ENCODE peak calls at places on chromosomes 4 and X, in ten cellular contexts. One of them, this sample, is unnamed.
A peak's percentile ranks its signal among the peaks of the same experiment; 100 is the strongest.

GRCh38 chr4:146158036-146158745 is 17.3 kb upstream of the LSM6 start:
- DNase-seq in GM12891: no peak
- DNase-seq in NCI-H2029: no peak
- DNase-seq in activated CD4-positive, alpha-beta memory T cell treated with anti-CD3 and anti-CD28 coated beads, Interleukin-2, amount 10 ng/mL, durations not matched to agents 7 days and 5 days: no peak
- DNase-seq in EH: no peak
- DNase-seq in AML-193: no peak
- DNase-seq in T-cell: no peak
- DNase-seq in HS-27A: no peak
- DNase-seq in stimulated activated CD4-positive, alpha-beta T cell treated with anti-CD3 and anti-CD28 coated beads, Interleukin-15, amount 100 ng/mL, for 1 hour: no peak
- DNase-seq in CD4-positive, alpha-beta memory T cell: no peak
- DNase-seq in this sample: no peak

GRCh38 chr4:159069922-159070321 is 33.0 kb upstream of the RAPGEF2 start:
- DNase-seq in HS-27A: peak; percentile 43
- DNase-seq in GM12891: no peak
- DNase-seq in EH: peak; percentile 89
- DNase-seq in stimulated activated CD4-positive, alpha-beta T cell treated with anti-CD3 and anti-CD28 coated beads, Interleukin-15, amount 100 ng/mL, for 1 hour: no peak
- DNase-seq in AML-193: no peak
- DNase-seq in NCI-H2029: no peak
- DNase-seq in activated CD4-positive, alpha-beta memory T cell treated with anti-CD3 and anti-CD28 coated beads, Interleukin-2, amount 10 ng/mL, durations not matched to agents 7 days and 5 days: no peak
- DNase-seq in T-cell: no peak
- DNase-seq in CD4-positive, alpha-beta memory T cell: no peak
- DNase-seq in this sample: no peak

GRCh38 chr4:68654946-68655721 is 15.3 kb downstream of the UGT2B15 start:
- DNase-seq in GM12891: no peak
- DNase-seq in NCI-H2029: no peak
- DNase-seq in T-cell: no peak
- DNase-seq in HS-27A: no peak
- DNase-seq in activated CD4-positive, alpha-beta memory T cell treated with anti-CD3 and anti-CD28 coated beads, Interleukin-2, amount 10 ng/mL, durations not matched to agents 7 days and 5 days: no peak
- DNase-seq in CD4-positive, alpha-beta memory T cell: no peak
- DNase-seq in AML-193: no peak
- DNase-seq in EH: no peak
- DNase-seq in stimulated activated CD4-positive, alpha-beta T cell treated with anti-CD3 and anti-CD28 coated beads, Interleukin-15, amount 100 ng/mL, for 1 hour: no peak
- DNase-seq in this sample: no peak

GRCh38 chrX:353566-354535 is 32.9 kb downstream of the PPP2R3B start:
- DNase-seq in CD4-positive, alpha-beta memory T cell: no peak
- DNase-seq in stimulated activated CD4-positive, alpha-beta T cell treated with anti-CD3 and anti-CD28 coated beads, Interleukin-15, amount 100 ng/mL, for 1 hour: no peak
- DNase-seq in T-cell: no peak
- DNase-seq in GM12891: no peak
- DNase-seq in NCI-H2029: no peak
- DNase-seq in AML-193: no peak
- DNase-seq in HS-27A: no peak
- DNase-seq in EH: no peak
- DNase-seq in activated CD4-positive, alpha-beta memory T cell treated with anti-CD3 and anti-CD28 coated beads, Interleukin-2, amount 10 ng/mL, durations not matched to agents 7 days and 5 days: no peak
- DNase-seq in this sample: peak; percentile 9

GRCh38 chr4:144845411-144845810 is 199.5 kb downstream of the HHIP start:
- DNase-seq in EH: no peak
- DNase-seq in HS-27A: no peak
- DNase-seq in AML-193: no peak
- DNase-seq in T-cell: no peak
- DNase-seq in NCI-H2029: no peak
- DNase-seq in stimulated activated CD4-positive, alpha-beta T cell treated with anti-CD3 and anti-CD28 coated beads, Interleukin-15, amount 100 ng/mL, for 1 hour: no peak
- DNase-seq in CD4-positive, alpha-beta memory T cell: no peak
- DNase-seq in activated CD4-positive, alpha-beta memory T cell treated with anti-CD3 and anti-CD28 coated beads, Interleukin-2, amount 10 ng/mL, durations not matched to agents 7 days and 5 days: no peak
- DNase-seq in GM12891: no peak
- DNase-seq in this sample: no peak

GRCh38 chr4:130203571-130203970 is 1107.6 kb downstream of the C4orf33 start:
- DNase-seq in stimulated activated CD4-positive, alpha-beta T cell treated with anti-CD3 and anti-CD28 coated beads, Interleukin-15, amount 100 ng/mL, for 1 hour: no peak
- DNase-seq in AML-193: no peak
- DNase-seq in GM12891: no peak
- DNase-seq in EH: no peak
- DNase-seq in activated CD4-positive, alpha-beta memory T cell treated with anti-CD3 and anti-CD28 coated beads, Interleukin-2, amount 10 ng/mL, durations not matched to agents 7 days and 5 days: no peak
- DNase-seq in T-cell: no peak
- DNase-seq in NCI-H2029: no peak
- DNase-seq in HS-27A: no peak
- DNase-seq in CD4-positive, alpha-beta memory T cell: no peak
- DNase-seq in this sample: no peak

GRCh38 chrX:68895339-68896250 is 66.8 kb downstream of the EFNB1 start:
- DNase-seq in stimulated activated CD4-positive, alpha-beta T cell treated with anti-CD3 and anti-CD28 coated beads, Interleukin-15, amount 100 ng/mL, for 1 hour: no peak
- DNase-seq in GM12891: no peak
- DNase-seq in NCI-H2029: peak; percentile 7
- DNase-seq in T-cell: no peak
- DNase-seq in AML-193: no peak
- DNase-seq in HS-27A: no peak
- DNase-seq in activated CD4-positive, alpha-beta memory T cell treated with anti-CD3 and anti-CD28 coated beads, Interleukin-2, amount 10 ng/mL, durations not matched to agents 7 days and 5 days: no peak
- DNase-seq in EH: peak; percentile 21
- DNase-seq in CD4-positive, alpha-beta memory T cell: no peak
- DNase-seq in this sample: peak; percentile 52

GRCh38 chrX:38409289-38409688 is 56.9 kb downstream of the OTC start:
- DNase-seq in activated CD4-positive, alpha-beta memory T cell treated with anti-CD3 and anti-CD28 coated beads, Interleukin-2, amount 10 ng/mL, durations not matched to agents 7 days and 5 days: no peak
- DNase-seq in HS-27A: no peak
- DNase-seq in EH: no peak
- DNase-seq in T-cell: no peak
- DNase-seq in GM12891: no peak
- DNase-seq in CD4-positive, alpha-beta memory T cell: no peak
- DNase-seq in NCI-H2029: no peak
- DNase-seq in stimulated activated CD4-positive, alpha-beta T cell treated with anti-CD3 and anti-CD28 coated beads, Interleukin-15, amount 100 ng/mL, for 1 hour: no peak
- DNase-seq in AML-193: no peak
- DNase-seq in this sample: no peak

GRCh38 chr4:74946196-74946595 is 13.3 kb downstream of the PARM1 start:
- DNase-seq in GM12891: no peak
- DNase-seq in activated CD4-positive, alpha-beta memory T cell treated with anti-CD3 and anti-CD28 coated beads, Interleukin-2, amount 10 ng/mL, durations not matched to agents 7 days and 5 days: no peak
- DNase-seq in CD4-positive, alpha-beta memory T cell: no peak
- DNase-seq in stimulated activated CD4-positive, alpha-beta T cell treated with anti-CD3 and anti-CD28 coated beads, Interleukin-15, amount 100 ng/mL, for 1 hour: no peak
- DNase-seq in T-cell: no peak
- DNase-seq in EH: no peak
- DNase-seq in AML-193: no peak
- DNase-seq in NCI-H2029: no peak
- DNase-seq in HS-27A: no peak
- DNase-seq in this sample: no peak